ENCODE peak calls at places on chromosomes 16 and 17, in eight cellular contexts. S is HCT116, D is PC-3, Q is neural progenitor cell, X is OCI-LY7, E is hepatocyte, L is MM.1S, F is GM23338. J is an unnamed sample.

GRCh38 chr16:13999895-14000425 is 71.2 kb upstream of the MRTFB start:
- DNase-seq in S (no peak), D (no peak), Q (no peak), X (no peak), E (no peak), L (no peak), F (no peak), J (no peak)

GRCh38 chr17:57989011-57989345 is 924 bp upstream of the VEZF1 start:
- DNase-seq in S (peak; percentile 64), D (peak; percentile 46), Q (peak; percentile 34), X (no peak), E (peak; percentile 68), L (peak; percentile 39), F (no peak), J (peak; percentile 56)

GRCh38 chr16:9401173-9401572 is 309.7 kb downstream of the HAPSTR1 start:
- DNase-seq in S (no peak), D (no peak), Q (no peak), X (no peak), E (no peak), L (no peak), F (no peak), J (no peak)

GRCh38 chr17:17965152-17965721 is 7.0 kb downstream of the TOM1L2 start:
- DNase-seq in S (no peak), D (no peak), Q (no peak), X (no peak), E (no peak), L (no peak), F (no peak), J (no peak)

GRCh38 chr17:14775761-14776492 is 475.0 kb downstream of the HS3ST3B1 start:
- DNase-seq in S (no peak), D (no peak), Q (no peak), X (no peak), E (no peak), L (no peak), F (no peak), J (peak; percentile 21)

GRCh38 chr16:79369796-79370195 is 230.7 kb downstream of the MAF start:
- DNase-seq in S (no peak), D (no peak), Q (no peak), X (no peak), E (no peak), L (no peak), F (no peak), J (peak; percentile 37)

GRCh38 chr16:66081967-66082366 is 284.5 kb upstream of the CDH5 start:
- DNase-seq in S (peak; percentile 61), D (peak; percentile 94), Q (no peak), X (no peak), E (peak; percentile 34), L (no peak), F (peak; percentile 59), J (peak; percentile 93)

GRCh38 chr17:4165301-4166010 is 22.5 kb downstream of the CYB5D2 start:
- DNase-seq in S (no peak), D (no peak), Q (no peak), X (no peak), E (no peak), L (no peak), F (no peak), J (no peak)

GRCh38 chr16:57141822-57142631 is 43.8 kb downstream of the PSME3IP1 start:
- DNase-seq in S (no peak), D (no peak), Q (no peak), X (peak; percentile 84), E (no peak), L (no peak), F (no peak), J (no peak)

GRCh38 chr16:48999508-48999907 is 282.1 kb downstream of the CBLN1 start:
- DNase-seq in S (no peak), D (no peak), Q (no peak), X (no peak), E (no peak), L (no peak), F (no peak), J (no peak)

GRCh38 chr17:13792314-13792713 is 190.6 kb upstream of the HS3ST3A1 start:
- DNase-seq in S (no peak), D (no peak), Q (no peak), X (no peak), E (no peak), L (no peak), F (no peak), J (peak; percentile 82)

GRCh38 chr16:20620003-20620402 is 43.8 kb upstream of the ACSM2B start:
- DNase-seq in S (no peak), D (no peak), Q (no peak), X (no peak), E (no peak), L (no peak), F (no peak), J (no peak)

GRCh38 chr16:22424161-22424937 is 49.9 kb upstream of the CDR2 start:
- DNase-seq in S (no peak), D (no peak), Q (no peak), X (no peak), E (no peak), L (no peak), F (no peak), J (peak; percentile 85)

GRCh38 chr17:74599023-74599399 is 6.9 kb upstream of the CD300LD start:
- DNase-seq in S (no peak), D (no peak), Q (no peak), X (no peak), E (no peak), L (no peak), F (no peak), J (peak; percentile 7)

GRCh38 chr16:2467301-2468141 is 3.6 kb upstream of the NTN3 start:
- DNase-seq in S (peak; percentile 41), D (peak; percentile 59), Q (peak; percentile 84), X (peak; percentile 79), E (peak; percentile 84), L (no peak), F (peak; percentile 83), J (peak; percentile 93)

GRCh38 chr16:23026777-23027362 is 122.4 kb downstream of the USP31 start:
- DNase-seq in S (no peak), D (peak; percentile 39), Q (peak; percentile 82), X (peak; percentile 25), E (peak; percentile 63), L (no peak), F (peak; percentile 77), J (peak; percentile 41)

GRCh38 chr17:64103751-64104364 is 26.1 kb downstream of the ERN1 start:
- DNase-seq in S (peak; percentile 62), D (peak; percentile 83), Q (no peak), X (peak; percentile 63), E (no peak), L (peak; percentile 81), F (no peak), J (peak; percentile 68)

GRCh38 chr17:75821552-75821951 is 22.7 kb downstream of the UNC13D start:
- DNase-seq in S (no peak), D (no peak), Q (no peak), X (no peak), E (no peak), L (no peak), F (no peak), J (no peak)

GRCh38 chr17:37359682-37360188 is 16.1 kb upstream of the C17orf78 start:
- DNase-seq in S (no peak), D (no peak), Q (no peak), X (no peak), E (no peak), L (no peak), F (no peak), J (peak; percentile 41)

GRCh38 chr16:11851301-11852091 is at the start of gene RSL1D1:
- DNase-seq in S (peak; percentile 84), D (peak; percentile 89), Q (peak; percentile 95), X (peak; percentile 95), E (peak; percentile 95), L (peak; percentile 94), F (peak; percentile 94), J (peak; percentile 96)

GRCh38 chr16:11844499-11844898 is 6.8 kb downstream of the RSL1D1 start:
- DNase-seq in S (no peak), D (no peak), Q (no peak), X (no peak), E (no peak), L (no peak), F (no peak), J (no peak)

GRCh38 chr16:11843861-11844260 is 7.5 kb downstream of the RSL1D1 start:
- DNase-seq in S (no peak), D (no peak), Q (no peak), X (no peak), E (no peak), L (no peak), F (no peak), J (no peak)

GRCh38 chr16:11852092-11852809 is 909 bp upstream of the RSL1D1 start:
- DNase-seq in S (no peak), D (peak; percentile 25), Q (no peak), X (peak; percentile 15), E (peak; percentile 56), L (no peak), F (no peak), J (no peak)

GRCh38 chr16:11848842-11849241 is 2.5 kb downstream of the RSL1D1 start:
- DNase-seq in S (no peak), D (no peak), Q (no peak), X (no peak), E (no peak), L (no peak), F (no peak), J (peak; percentile 70)
- TF ChIP-seq EZH2phosphoT487 in S (no peak), D (no peak), Q (no peak), X (no peak), E (no peak), L (no peak), F (no peak), J (no peak)

DNA sequence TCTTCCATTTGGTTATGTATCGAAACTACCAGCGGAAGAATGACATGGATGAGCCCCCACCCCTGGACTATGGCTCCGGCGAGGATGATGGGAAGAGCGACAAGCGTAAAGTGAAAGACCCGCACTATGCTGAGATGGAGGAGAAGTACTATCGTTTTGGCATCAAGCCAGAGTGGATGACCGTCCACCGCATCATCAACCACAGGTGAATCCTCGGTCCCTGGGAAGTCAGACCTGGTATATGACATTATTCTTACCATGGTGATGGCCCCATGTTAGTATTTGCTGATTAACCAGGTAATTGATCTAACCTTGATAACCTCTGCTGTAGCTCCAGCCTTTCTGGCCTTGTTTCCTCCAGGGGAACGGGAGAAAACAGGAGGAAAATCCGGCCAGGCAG is 8.5 kb downstream of the CHD3 start:
- DNase-seq in S (no peak), D (peak; percentile 37), Q (no peak), X (no peak), E (no peak), L (no peak), F (no peak), J (no peak)
- TF ChIP-seq EZH2phosphoT487 in S (no peak), D (no peak), Q (no peak), X (no peak), E (no peak), L (no peak), F (no peak), J (no peak)

DNA sequence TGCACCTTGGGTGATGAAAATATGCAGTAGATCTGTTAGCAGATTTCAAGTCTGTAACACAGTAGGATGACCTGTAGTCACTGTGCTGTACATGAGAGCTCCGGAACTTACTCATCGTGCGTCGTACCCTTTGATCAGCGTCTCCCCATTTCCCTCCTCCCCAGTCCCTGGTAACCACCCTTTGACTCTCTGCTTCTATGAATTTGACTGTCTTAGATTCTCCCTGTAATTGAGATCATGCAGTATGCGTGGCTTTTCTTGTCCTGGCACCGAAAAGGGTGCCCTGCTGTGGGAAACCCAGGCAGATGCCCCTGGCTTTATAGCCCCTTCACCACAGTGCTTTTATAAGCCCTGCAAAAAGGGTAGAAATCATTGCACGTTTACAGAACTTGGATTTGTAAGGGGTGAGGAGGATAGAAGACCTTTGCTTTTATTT is 20.5 kb downstream of the CLEC16A start:
- DNase-seq in S (no peak), D (no peak), Q (no peak), X (no peak), E (no peak), L (peak; percentile 78), F (no peak), J (no peak)
- TF ChIP-seq EZH2phosphoT487 in S (no peak), D (no peak), Q (no peak), X (no peak), E (no peak), L (no peak), F (no peak), J (no peak)

GRCh38 chr17:83100853-83101391 is 21.5 kb downstream of the METRNL start:
- DNase-seq in S (no peak), D (no peak), Q (no peak), X (peak; percentile 89), E (peak; percentile 34), L (peak; percentile 63), F (no peak), J (peak; percentile 61)
- TF ChIP-seq EZH2phosphoT487 in S (no peak), D (no peak), Q (no peak), X (no peak), E (no peak), L (no peak), F (no peak), J (no peak)

J was measured in GM23248.